ENCODE peak calls at places on chromosomes 6 and 20, in four cellular contexts. D, O, Z and B are unnamed samples.

GRCh38 chr6:129472239-129472638 is 237.7 kb downstream of the ARHGAP18 start:
- DNase-seq in D (no peak), O (no peak), Z (no peak), B (no peak)

GRCh38 chr20:23857954-23858565 is 21.5 kb downstream of the CST5 start:
- DNase-seq in D (no peak), O (no peak), Z (no peak), B (no peak)

GRCh38 chr6:147700436-147701209 is 192.1 kb downstream of the SAMD5 start:
- DNase-seq in D (no peak), O (no peak), Z (no peak), B (no peak)

GRCh38 chr6:38078671-38079070 is 259.1 kb downstream of the ZFAND3 start:
- DNase-seq in D (no peak), O (no peak), Z (no peak), B (no peak)

GRCh38 chr20:1389703-1390385 is 3.0 kb downstream of the FKBP1A start:
- DNase-seq in D (no peak), O (no peak), Z (no peak), B (no peak)

GRCh38 chr20:14631011-14631410 is 293.6 kb upstream of the FLRT3 start:
- DNase-seq in D (no peak), O (no peak), Z (no peak), B (no peak)

GRCh38 chr20:62588458-62589149 is 53.7 kb upstream of the SLCO4A1 start:
- DNase-seq in D (peak), O (no peak), Z (no peak), B (peak)

GRCh38 chr6:78864957-78865356 is 2.4 kb upstream of the IRAK1BP1 start:
- DNase-seq in D (no peak), O (no peak), Z (no peak), B (no peak)

GRCh38 chr20:5434116-5434515 is 117.4 kb upstream of the PROKR2 start:
- DNase-seq in D (no peak), O (no peak), Z (no peak), B (no peak)

GRCh38 chr6:4913705-4914411 is 90.0 kb downstream of the RPP40 start:
- DNase-seq in D (no peak), O (no peak), Z (no peak), B (no peak)

GRCh38 chr6:106422551-106422950 is 62.0 kb downstream of the CRYBG1 start:
- DNase-seq in D (no peak), O (no peak), Z (no peak), B (no peak)

GRCh38 chr20:20367681-20368413 is at the start of gene INSM1:
- DNase-seq in D (no peak), O (no peak), Z (no peak), B (no peak)

GRCh38 chr6:15247214-15247749 is 1.4 kb downstream of the JARID2 start:
- DNase-seq in D (no peak), O (no peak), Z (no peak), B (no peak)

GRCh38 chr6:25525078-25525477 is 126.9 kb upstream of the SCGN start:
- DNase-seq in D (no peak), O (no peak), Z (no peak), B (no peak)

GRCh38 chr20:3655032-3655405 is 8.2 kb downstream of the GFRA4 start:
- DNase-seq in D (no peak), O (no peak), Z (no peak), B (no peak)

GRCh38 chr6:16805190-16805860 is 44.1 kb upstream of the ATXN1 start:
- DNase-seq in D (no peak), O (no peak), Z (no peak), B (no peak)

GRCh38 chr6:142302427-142303190 is 802 bp downstream of the ADGRG6 start:
- DNase-seq in D (no peak), O (no peak), Z (no peak), B (no peak)

GRCh38 chr6:41531591-41532582 is 14.3 kb upstream of the FOXP4 start:
- DNase-seq in D (no peak), O (peak), Z (no peak), B (peak)

GRCh38 chr20:21008951-21009350 is 97.2 kb downstream of the LINC00237 start:
- DNase-seq in D (no peak), O (no peak), Z (no peak), B (no peak)

GRCh38 chr6:29510202-29510601 is 22.4 kb upstream of the MAS1L start:
- DNase-seq in D (no peak), O (no peak), Z (no peak), B (no peak)

GRCh38 chr20:2610941-2611720 is 41.3 kb upstream of the NOP56 start:
- DNase-seq in D (no peak), O (no peak), Z (no peak), B (no peak)

GRCh38 chr20:3071610-3072529 is at the start of gene OXT:
- DNase-seq in D (peak), O (no peak), Z (peak), B (no peak)

GRCh38 chr6:138948780-138949179 is 39.3 kb downstream of the REPS1 start:
- DNase-seq in D (no peak), O (no peak), Z (no peak), B (no peak)

GRCh38 chr6:33414592-33415271 is 3.2 kb downstream of the CUTA start:
- DNase-seq in D (no peak), O (no peak), Z (no peak), B (no peak)

GRCh38 chr20:17661121-17661744 is 20.8 kb downstream of the RRBP1 start:
- DNase-seq in D (no peak), O (peak), Z (no peak), B (no peak)

GRCh38 chr20:32206383-32207210 is 946 bp downstream of the PLAGL2 start:
- DNase-seq in D (no peak), O (no peak), Z (no peak), B (no peak)